ENCODE peak calls at places on chromosomes 2 and 18, in five cellular contexts. Z is K562, W is SK-N-SH, M is A549, G is GM12878. F is an unnamed sample.

GRCh38 chr2:109403841-109404201 is 209.9 kb downstream of the SEPTIN10 start:
- DNase-seq in M (no peak), G (no peak), Z (no peak), W (no peak), F (peak; percentile 33)

GRCh38 chr2:141814150-141814549 is 316.7 kb downstream of the LRP1B start:
- DNase-seq in G (no peak), Z (no peak), M (no peak), W (no peak), F (no peak)

GRCh38 chr18:12468458-12468857 is 60.7 kb downstream of the PRELID3A start:
- DNase-seq in G (no peak), W (no peak), M (no peak), Z (no peak), F (no peak)

GRCh38 chr2:186503827-186504606 is 18.0 kb downstream of the ZC3H15 start:
- DNase-seq in G (no peak), W (peak; percentile 29), M (no peak), Z (no peak), F (peak; percentile 37)

GRCh38 chr2:72145658-72146329 is 1.9 kb downstream of the CYP26B1 start:
- DNase-seq in Z (no peak), M (no peak), G (no peak), W (peak; percentile 30), F (no peak)

GRCh38 chr2:62151306-62151638 is 44.6 kb upstream of the B3GNT2 start:
- DNase-seq in W (no peak), Z (no peak), M (no peak), G (no peak), F (no peak)

GRCh38 chr2:101476605-101477208 is 1.8 kb upstream of the RFX8 start:
- DNase-seq in W (no peak), M (no peak), G (no peak), Z (no peak), F (peak; percentile 24)

GRCh38 chr2:108909275-108909823 is 79.7 kb downstream of the EDAR start:
- DNase-seq in M (no peak), G (no peak), Z (no peak), W (peak; percentile 11), F (no peak)

GRCh38 chr2:133642831-133643230 is 74.6 kb upstream of the NCKAP5 start:
- DNase-seq in G (no peak), Z (no peak), W (no peak), M (no peak), F (peak; percentile 54)

GRCh38 chr18:2424420-2424819 is 146.9 kb downstream of the METTL4 start:
- DNase-seq in W (no peak), G (no peak), Z (no peak), M (no peak), F (no peak)

GRCh38 chr2:68468801-68469200 is 1.4 kb downstream of the APLF start:
- DNase-seq in W (no peak), G (no peak), M (no peak), Z (no peak), F (no peak)

GRCh38 chr2:78540255-78540654 is 485.2 kb upstream of the REG3G start:
- DNase-seq in Z (no peak), W (no peak), M (no peak), G (no peak), F (no peak)

GRCh38 chr2:200483729-200484198 is 26.1 kb downstream of the KCTD18 start:
- DNase-seq in Z (peak; percentile 15), G (no peak), W (peak; percentile 34), M (peak; percentile 29), F (peak; percentile 25)

GRCh38 chr18:47953471-47953931 is 23.0 kb upstream of the SMAD2 start:
- DNase-seq in G (no peak), Z (no peak), M (no peak), W (no peak), F (no peak)

GRCh38 chr2:176156959-176157498 is at the start of gene HOXD3:
- DNase-seq in Z (no peak), G (no peak), W (peak; percentile 84), M (no peak), F (no peak)

GRCh38 chr2:160649698-160650097 is 156.1 kb upstream of the RBMS1 start:
- DNase-seq in Z (no peak), M (no peak), W (no peak), G (no peak), F (no peak)
- TF ChIP-seq RCOR1 in Z (no peak), M (no peak), W (no peak), G (no peak), F (no peak)

GRCh38 chr18:3919396-3920061 is 469.6 kb downstream of the TGIF1 start:
- DNase-seq in M (no peak), G (no peak), W (no peak), Z (no peak), F (no peak)

GRCh38 chr18:3914116-3914515 is 464.1 kb downstream of the TGIF1 start:
- DNase-seq in W (no peak), G (no peak), M (no peak), Z (no peak), F (no peak)

GRCh38 chr18:3914833-3915598 is 465.0 kb downstream of the TGIF1 start:
- DNase-seq in M (no peak), W (no peak), G (peak; percentile 11), Z (no peak), F (no peak)

GRCh38 chr18:3912705-3913104 is 462.7 kb downstream of the TGIF1 start:
- DNase-seq in Z (no peak), W (no peak), M (no peak), G (no peak), F (peak; percentile 23)

DNA sequence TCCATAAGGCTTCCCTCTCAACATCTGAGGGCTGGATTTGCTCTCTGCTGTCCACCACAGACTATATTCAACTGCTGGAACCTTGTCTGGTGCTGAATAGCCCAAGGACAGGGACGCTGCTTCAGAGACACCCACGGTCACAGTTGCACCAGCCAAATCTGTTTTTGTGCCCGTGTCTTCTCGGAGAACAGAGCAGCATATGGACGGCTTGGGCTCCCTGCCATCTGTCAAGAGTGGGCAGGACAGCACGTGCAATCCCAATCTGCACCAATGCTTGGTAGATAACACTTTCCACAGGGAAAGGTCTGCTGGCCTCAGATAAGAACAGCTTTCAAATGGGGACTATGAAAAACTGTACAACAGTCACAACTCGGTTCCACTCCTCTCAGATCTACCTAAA is 466.1 kb downstream of the TGIF1 start:
- DNase-seq in Z (no peak), W (no peak), M (no peak), G (no peak), F (no peak)
- TF ChIP-seq RCOR1 in Z (no peak), W (no peak), M (no peak), G (no peak), F (no peak)

GRCh38 chr2:168717790-168718502 is 84.5 kb upstream of the NOSTRIN start:
- DNase-seq in Z (no peak), G (no peak), M (no peak), W (no peak), F (no peak)
- TF ChIP-seq RCOR1 in Z (no peak), G (no peak), M (no peak), W (no peak), F (no peak)

DNA sequence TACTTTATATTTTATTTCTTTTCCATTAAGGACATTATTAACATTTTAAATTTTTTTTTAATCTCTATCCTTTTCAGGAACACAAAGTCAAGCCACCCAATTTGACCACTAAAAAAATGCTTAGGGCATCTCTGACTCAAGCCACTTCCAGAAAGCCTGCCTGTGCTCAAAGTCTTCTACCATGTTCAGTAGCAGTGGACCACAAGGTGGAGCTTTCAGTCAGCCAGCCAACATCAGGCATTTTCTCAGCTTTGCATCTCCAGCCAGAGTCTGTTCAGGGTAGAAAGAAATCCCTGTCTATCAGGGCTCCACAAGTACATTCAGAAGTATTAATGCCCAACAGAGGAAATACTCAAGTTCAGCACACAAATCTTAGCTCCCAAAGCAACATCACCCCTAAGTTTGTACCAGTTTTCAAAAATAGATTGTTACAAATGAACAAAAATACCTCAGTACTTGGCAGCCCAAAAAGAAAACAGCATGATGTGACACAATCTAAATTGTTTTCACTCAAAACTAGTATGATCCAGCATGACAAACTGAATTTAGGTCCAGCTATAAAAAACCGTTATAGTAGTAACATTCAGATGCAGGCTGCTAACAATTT is 37.6 kb downstream of the C18orf63 start:
- DNase-seq in W (peak; percentile 35), M (peak; percentile 26), G (peak; percentile 24), Z (peak; percentile 4), F (peak; percentile 74)
- TF ChIP-seq RCOR1 in W (no peak), M (no peak), G (no peak), Z (no peak), F (no peak)

GRCh38 chr2:222561817-222562424 is 94.0 kb downstream of the FARSB start:
- DNase-seq in G (peak; percentile 13), Z (peak; percentile 25), M (peak; percentile 40), W (peak; percentile 63), F (peak; percentile 22)
- TF ChIP-seq RCOR1 in G (no peak), Z (no peak), M (no peak), W (no peak), F (no peak)

GRCh38 chr2:47236503-47237215 is 81.6 kb upstream of the STPG4 start:
- DNase-seq in G (no peak), M (no peak), Z (no peak), W (no peak), F (peak; percentile 17)
- TF ChIP-seq RCOR1 in G (no peak), M (no peak), Z (no peak), W (no peak), F (no peak)

GRCh38 chr2:120647487-120647886 is 88.2 kb upstream of the GLI2 start:
- DNase-seq in M (no peak), G (no peak), W (no peak), Z (no peak), F (peak; percentile 89)
- TF ChIP-seq RCOR1 in M (no peak), G (no peak), W (no peak), Z (no peak), F (no peak)

GRCh38 chr2:151947524-151948165 is 119.4 kb upstream of the ARL5A start:
- DNase-seq in G (no peak), W (no peak), Z (no peak), M (no peak), F (no peak)
- TF ChIP-seq RCOR1 in G (no peak), W (no peak), Z (no peak), M (no peak), F (no peak)

GRCh38 chr2:37472959-37473358 is 128.5 kb downstream of the QPCT start:
- DNase-seq in W (no peak), G (no peak), Z (no peak), M (no peak), F (peak; percentile 81)
- TF ChIP-seq RCOR1 in W (no peak), G (no peak), Z (no peak), M (no peak), F (no peak)

DNA sequence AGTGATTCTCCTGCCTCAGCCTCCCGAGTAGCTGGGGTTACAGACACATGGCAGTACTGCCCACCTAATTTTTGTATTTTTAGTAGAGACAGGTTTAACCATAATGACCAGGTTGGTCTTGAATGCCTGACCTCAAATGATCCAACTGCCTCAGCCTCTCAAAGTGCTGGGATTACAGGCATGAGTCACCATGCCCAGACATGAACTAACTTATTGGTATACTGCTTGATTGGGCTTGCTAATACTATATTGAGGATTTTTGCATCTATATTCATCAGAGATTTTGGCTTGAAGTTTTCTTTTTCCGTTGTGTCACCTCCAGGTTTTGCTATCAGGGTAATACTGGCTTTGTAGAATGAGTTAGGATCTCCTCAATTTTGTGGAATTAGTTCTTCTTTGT is 706.1 kb upstream of the HS6ST1 start:
- DNase-seq in Z (no peak), M (no peak), G (no peak), W (no peak), F (no peak)
- TF ChIP-seq RCOR1 in Z (no peak), M (no peak), G (no peak), W (no peak), F (no peak)

F was measured in IMR-90.